ENCODE peak calls at places on chromosomes 12 and 14, in ten cellular contexts. B, H, W, G, V, Z, O, N, X and I are unnamed samples.

GRCh38 chr12:76883151-76883550 is 4.3 kb upstream of the CSRP2 start:
- DNase-seq in B (no peak), H (peak), W (no peak), G (peak), V (no peak), Z (no peak), O (no peak), N (no peak), X (no peak), I (no peak)

GRCh38 chr12:28899951-28900350 is 249.1 kb upstream of the FAR2 start:
- DNase-seq in B (no peak), H (peak), W (no peak), G (peak), V (no peak), Z (no peak), O (no peak), N (no peak), X (no peak), I (no peak)

GRCh38 chr12:62163368-62163767 is 96.8 kb upstream of the USP15 start:
- DNase-seq in B (no peak), H (no peak), W (no peak), G (no peak), V (no peak), Z (no peak), O (no peak), N (no peak), X (no peak), I (no peak)

GRCh38 chr14:105249175-105250007 is 1.1 kb downstream of the BTBD6 start:
- DNase-seq in B (no peak), H (peak), W (peak), G (peak), V (no peak), Z (no peak), O (no peak), N (peak), X (no peak), I (no peak)

GRCh38 chr14:85532981-85533820 is 3.3 kb downstream of the FLRT2 start:
- DNase-seq in B (no peak), H (peak), W (peak), G (peak), V (peak), Z (peak), O (no peak), N (peak), X (no peak), I (peak)

GRCh38 chr14:96584199-96584906 is 82.2 kb downstream of the PAPOLA start:
- DNase-seq in B (no peak), H (no peak), W (peak), G (no peak), V (no peak), Z (peak), O (no peak), N (peak), X (peak), I (peak)

GRCh38 chr14:71588576-71589215 is 343.5 kb upstream of the RGS6 start:
- DNase-seq in B (no peak), H (no peak), W (no peak), G (no peak), V (no peak), Z (no peak), O (no peak), N (no peak), X (no peak), I (no peak)

GRCh38 chr12:9381619-9382018 is 173.4 kb upstream of the PZP start:
- DNase-seq in B (no peak), H (no peak), W (no peak), G (no peak), V (no peak), Z (no peak), O (no peak), N (no peak), X (no peak), I (no peak)

GRCh38 chr14:24959791-24960331 is 90.1 kb downstream of the STXBP6 start:
- DNase-seq in B (no peak), H (peak), W (no peak), G (no peak), V (no peak), Z (no peak), O (no peak), N (no peak), X (peak), I (no peak)

DNA sequence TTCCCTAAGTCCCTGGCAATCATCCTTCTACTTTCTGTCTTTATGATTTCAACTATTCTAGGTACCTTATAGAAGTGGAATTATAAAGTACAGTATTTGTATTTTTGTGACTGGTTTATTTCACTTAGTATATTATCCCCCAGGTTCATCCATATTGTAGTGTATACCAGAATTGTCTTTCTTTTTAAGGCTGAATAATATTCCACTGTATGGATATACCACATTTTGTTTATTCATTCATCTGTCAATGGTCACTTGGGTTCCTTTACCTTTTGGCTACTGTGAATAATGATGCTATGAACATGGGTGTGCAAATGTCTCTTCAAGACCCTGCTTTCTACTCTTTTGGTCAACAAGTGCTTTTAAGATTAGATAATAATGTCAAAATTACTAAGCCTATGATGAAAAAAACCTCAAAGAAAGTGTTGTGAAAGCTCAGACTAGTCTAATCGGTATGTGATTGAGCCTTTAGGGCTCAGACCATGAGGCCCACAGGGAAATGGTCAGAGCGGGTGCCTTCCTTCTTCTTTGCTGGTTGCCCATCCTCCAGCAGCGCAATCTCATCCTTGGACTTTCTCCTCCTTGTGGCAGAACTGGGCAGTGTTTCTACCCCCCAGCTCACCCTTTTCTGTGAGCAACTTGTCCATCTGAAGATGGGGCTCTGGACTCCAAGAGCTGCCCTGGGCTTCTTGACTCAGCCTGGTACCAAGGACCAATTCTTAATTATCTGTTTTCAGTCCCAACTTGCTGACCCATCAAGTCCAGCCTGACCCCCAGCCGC is 105.4 kb downstream of the TTC8 start:
- DNase-seq in B (no peak), H (no peak), W (peak), G (no peak), V (no peak), Z (no peak), O (no peak), N (no peak), X (no peak), I (no peak)
- TF ChIP-seq CTCF in B (no peak), H (no peak), W (no peak), G (peak), V (no peak), Z (no peak), O (no peak), N (peak), X (no peak), I (no peak)

GRCh38 chr12:122726056-122726558 is 4.5 kb downstream of the HCAR1 start:
- DNase-seq in B (no peak), H (no peak), W (no peak), G (no peak), V (no peak), Z (no peak), O (no peak), N (no peak), X (no peak), I (no peak)

GRCh38 chr12:122729583-122730214 is 945 bp downstream of the HCAR1 start:
- DNase-seq in B (no peak), H (no peak), W (no peak), G (no peak), V (no peak), Z (no peak), O (no peak), N (no peak), X (no peak), I (no peak)

GRCh38 chr12:122732170-122732569 is 1.5 kb upstream of the HCAR1 start:
- DNase-seq in B (no peak), H (no peak), W (no peak), G (no peak), V (no peak), Z (no peak), O (no peak), N (no peak), X (no peak), I (no peak)

GRCh38 chr12:122732611-122733010 is 2.0 kb upstream of the HCAR1 start:
- DNase-seq in B (no peak), H (no peak), W (no peak), G (no peak), V (no peak), Z (no peak), O (no peak), N (no peak), X (no peak), I (no peak)

DNA sequence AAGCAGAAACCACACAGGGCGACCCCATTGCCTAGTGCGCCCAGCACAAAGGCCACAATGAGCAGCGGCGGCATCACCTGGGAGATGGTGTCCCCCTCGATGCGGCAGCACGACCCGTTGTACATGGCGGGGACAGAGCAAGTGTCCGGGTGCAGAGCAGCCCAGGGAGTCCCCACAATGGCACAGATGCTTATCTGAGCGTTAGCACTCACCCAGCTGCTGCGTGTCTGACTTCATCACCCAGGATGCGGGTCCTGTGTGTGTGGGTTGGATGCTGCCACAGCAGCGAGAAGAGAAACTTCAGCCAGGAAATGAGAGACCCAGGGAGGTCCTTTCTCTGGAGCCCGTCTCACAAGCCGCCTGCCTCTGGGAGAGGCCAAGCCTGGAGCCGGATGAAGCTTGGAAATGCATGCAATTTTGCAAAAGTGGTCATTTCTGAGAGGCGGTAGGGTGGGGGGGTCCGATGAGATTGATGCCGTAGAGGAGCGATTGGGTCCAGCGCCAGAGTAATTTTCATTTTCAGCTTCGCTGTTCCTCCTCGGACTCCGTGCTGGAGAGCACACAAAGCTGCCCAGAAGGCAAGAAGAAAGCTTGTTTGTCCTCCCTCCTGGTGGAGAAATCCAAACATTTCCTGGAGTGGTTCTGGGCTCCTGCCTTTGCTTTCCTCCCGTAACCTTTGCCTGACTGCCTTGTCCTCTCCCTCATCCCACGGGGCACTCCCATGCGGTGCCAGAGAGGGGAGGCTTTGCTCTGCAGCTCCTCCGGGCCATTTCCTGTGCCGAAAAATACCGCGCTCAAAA is at the start of gene HCAR1:
- DNase-seq in B (no peak), H (peak), W (peak), G (peak), V (no peak), Z (no peak), O (no peak), N (peak), X (no peak), I (no peak)
- TF ChIP-seq CTCF in B (no peak), H (no peak), W (no peak), G (peak), V (no peak), Z (no peak), O (no peak), N (no peak), X (no peak), I (no peak)

DNA sequence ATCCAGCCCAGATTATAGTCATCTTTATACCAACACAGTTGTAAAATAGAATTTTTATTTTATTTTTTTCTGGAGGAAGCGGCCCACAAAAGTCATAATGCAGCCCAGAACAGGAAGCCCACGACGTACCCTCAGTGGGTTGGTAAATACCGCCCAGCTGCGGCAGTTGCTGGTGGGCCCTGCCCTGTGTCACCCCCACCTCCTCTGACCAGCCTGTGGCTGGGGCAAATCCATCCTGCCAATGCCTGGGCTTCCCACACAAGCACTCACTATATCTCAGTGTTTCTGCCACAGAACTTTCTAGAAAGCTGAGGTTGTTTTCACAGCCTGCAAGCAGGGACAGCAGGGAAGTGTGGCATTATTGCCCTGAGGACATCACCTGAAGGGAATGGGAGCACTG is 171.4 kb upstream of the GSC start:
- DNase-seq in B (no peak), H (no peak), W (no peak), G (no peak), V (no peak), Z (no peak), O (no peak), N (no peak), X (no peak), I (no peak)
- TF ChIP-seq CTCF in B (no peak), H (no peak), W (no peak), G (no peak), V (no peak), Z (no peak), O (no peak), N (no peak), X (no peak), I (no peak)

GRCh38 chr12:118446247-118446646 is 69.9 kb downstream of the SUDS3 start:
- DNase-seq in B (no peak), H (no peak), W (no peak), G (no peak), V (no peak), Z (no peak), O (no peak), N (no peak), X (no peak), I (no peak)
- TF ChIP-seq CTCF in B (no peak), H (no peak), W (no peak), G (no peak), V (no peak), Z (no peak), O (no peak), N (peak), X (no peak), I (no peak)

DNA sequence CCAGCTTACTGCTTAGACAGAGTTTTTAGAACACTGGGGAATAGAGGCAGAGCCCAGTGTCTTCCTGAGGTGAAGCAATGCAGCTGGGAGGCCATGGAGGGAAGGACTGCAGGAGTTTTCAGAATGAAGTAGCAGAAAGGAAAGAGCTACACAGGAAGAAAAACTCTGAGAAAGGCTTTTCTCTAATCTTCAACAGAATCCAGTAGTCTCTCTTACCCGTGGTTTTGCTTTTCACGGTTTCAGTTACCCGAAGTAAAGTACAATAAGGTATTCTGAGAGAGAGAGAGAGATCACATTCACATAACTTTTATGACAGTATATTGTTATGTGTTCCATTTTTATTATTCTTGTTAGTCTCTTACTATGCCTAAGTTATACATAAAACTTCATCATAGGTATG is 761.6 kb downstream of the BCL11B start:
- DNase-seq in B (no peak), H (no peak), W (no peak), G (no peak), V (no peak), Z (no peak), O (no peak), N (no peak), X (no peak), I (no peak)
- TF ChIP-seq CTCF in B (no peak), H (no peak), W (no peak), G (no peak), V (no peak), Z (no peak), O (no peak), N (no peak), X (no peak), I (no peak)